ENCODE peak calls at places on chromosomes 6 and 20, in ten cellular contexts. X is GM04503; O is tibial artery; S is hepatocyte; V is GDM1; Q is effector memory CD4-positive, alpha-beta T cell; A is endothelial cell; P is WTC11; Y is D341Med; J is GM18507. T is an unnamed sample.

GRCh38 chr20:16821211-16822089 is 73.3 kb downstream of the OTOR start:
- DNase-seq in X (no peak), O (no peak), S (peak), V (no peak), Q (no peak), A (peak), P (peak), Y (peak), J (no peak), T (peak)

GRCh38 chr6:63731946-63732735 is 96.5 kb downstream of the PHF3 start:
- DNase-seq in X (no peak), O (no peak), S (no peak), V (no peak), Q (no peak), A (no peak), P (no peak), Y (no peak), J (no peak), T (peak)

GRCh38 chr20:58839474-58839874 is 11.2 kb downstream of the GNAS-AS1 start:
- DNase-seq in X (no peak), O (no peak), S (peak), V (peak), Q (peak), A (peak), P (peak), Y (peak), J (no peak), T (no peak)

GRCh38 chr6:18997375-18997826 is 610.3 kb downstream of the RNF144B start:
- DNase-seq in X (no peak), O (no peak), S (peak), V (peak), Q (no peak), A (no peak), P (peak), Y (peak), J (no peak), T (peak)

GRCh38 chr6:72620866-72621242 is 1.0 kb upstream of the KCNQ5 start:
- DNase-seq in X (no peak), O (no peak), S (no peak), V (no peak), Q (no peak), A (no peak), P (peak), Y (peak), J (no peak), T (no peak)

GRCh38 chr20:57953638-57954037 is 243.8 kb upstream of the PMEPA1 start:
- DNase-seq in X (no peak), O (no peak), S (no peak), V (no peak), Q (no peak), A (no peak), P (no peak), Y (no peak), J (no peak), T (peak)

GRCh38 chr20:52033313-52033712 is 158.3 kb downstream of the ZFP64 start:
- DNase-seq in X (no peak), O (no peak), S (peak), V (no peak), Q (no peak), A (no peak), P (no peak), Y (no peak), J (no peak), T (no peak)

GRCh38 chr20:54076259-54076658 is 5.9 kb upstream of the BCAS1 start:
- DNase-seq in X (no peak), O (no peak), S (no peak), V (no peak), Q (no peak), A (no peak), P (no peak), Y (no peak), J (no peak), T (peak)

GRCh38 chr6:118372413-118372812 is 175.7 kb upstream of the PLN start:
- DNase-seq in X (no peak), O (peak), S (no peak), V (no peak), Q (no peak), A (no peak), P (no peak), Y (no peak), J (no peak), T (no peak)

GRCh38 chr6:135269399-135270005 is 88.4 kb downstream of the MYB start:
- DNase-seq in X (no peak), O (no peak), S (no peak), V (no peak), Q (no peak), A (no peak), P (no peak), Y (no peak), J (no peak), T (no peak)

GRCh38 chr20:45934587-45935415 is at the start of gene PCIF1:
- DNase-seq in X (peak), O (peak), S (peak), V (peak), Q (peak), A (peak), P (peak), Y (peak), J (peak), T (peak)

GRCh38 chr20:14700641-14700965 is 363.2 kb upstream of the FLRT3 start:
- DNase-seq in X (no peak), O (no peak), S (peak), V (no peak), Q (no peak), A (no peak), P (no peak), Y (no peak), J (no peak), T (no peak)

GRCh38 chr6:87210979-87211378 is 55.6 kb downstream of the ZNF292 start:
- DNase-seq in X (no peak), O (no peak), S (no peak), V (no peak), Q (no peak), A (no peak), P (no peak), Y (no peak), J (peak), T (no peak)

GRCh38 chr20:64264091-64264490 is 8.5 kb downstream of the PCMTD2 start:
- DNase-seq in X (no peak), O (no peak), S (no peak), V (no peak), Q (no peak), A (no peak), P (no peak), Y (no peak), J (no peak), T (no peak)

GRCh38 chr6:110214338-110214737 is 34.1 kb downstream of the CDC40 start:
- DNase-seq in X (no peak), O (no peak), S (no peak), V (no peak), Q (no peak), A (no peak), P (no peak), Y (no peak), J (no peak), T (no peak)

GRCh38 chr6:32967151-32968091 is 973 bp upstream of the BRD2 start:
- DNase-seq in X (no peak), O (no peak), S (peak), V (peak), Q (no peak), A (peak), P (peak), Y (no peak), J (no peak), T (peak)

GRCh38 chr6:149717588-149718458 is at the start of gene LATS1:
- DNase-seq in X (peak), O (peak), S (peak), V (peak), Q (peak), A (peak), P (peak), Y (peak), J (peak), T (peak)

GRCh38 chr20:50415516-50416268 is 94.5 kb upstream of the PTPN1 start:
- DNase-seq in X (peak), O (peak), S (peak), V (no peak), Q (no peak), A (no peak), P (peak), Y (no peak), J (no peak), T (peak)

GRCh38 chr20:48584391-48585249 is 243.2 kb downstream of the PREX1 start:
- DNase-seq in X (no peak), O (no peak), S (peak), V (no peak), Q (no peak), A (no peak), P (no peak), Y (no peak), J (no peak), T (no peak)

GRCh38 chr20:61525781-61526431 is 273.8 kb downstream of the CDH4 start:
- DNase-seq in X (no peak), O (no peak), S (no peak), V (no peak), Q (no peak), A (peak), P (no peak), Y (no peak), J (no peak), T (no peak)

GRCh38 chr6:97658090-97658489 is 375.1 kb upstream of the MMS22L start:
- DNase-seq in X (no peak), O (no peak), S (no peak), V (no peak), Q (no peak), A (no peak), P (no peak), Y (no peak), J (no peak), T (no peak)

GRCh38 chr20:51446656-51447055 is 95.9 kb downstream of the NFATC2 start:
- DNase-seq in X (no peak), O (peak), S (peak), V (no peak), Q (no peak), A (no peak), P (no peak), Y (no peak), J (no peak), T (peak)

GRCh38 chr6:13135152-13135551 is 193.2 kb downstream of the TBC1D7 start:
- DNase-seq in X (no peak), O (no peak), S (no peak), V (no peak), Q (no peak), A (no peak), P (no peak), Y (no peak), J (no peak), T (no peak)

GRCh38 chr6:64104051-64104450 is 468.4 kb downstream of the PHF3 start:
- DNase-seq in X (no peak), O (no peak), S (no peak), V (no peak), Q (no peak), A (no peak), P (no peak), Y (no peak), J (no peak), T (no peak)

GRCh38 chr6:149414009-149414408 is 13.9 kb downstream of the SUMO4 start:
- DNase-seq in X (no peak), O (no peak), S (no peak), V (no peak), Q (no peak), A (no peak), P (no peak), Y (no peak), J (no peak), T (no peak)

GRCh38 chr6:169370054-169370453 is 116.4 kb upstream of the THBS2 start:
- DNase-seq in X (no peak), O (no peak), S (no peak), V (no peak), Q (no peak), A (no peak), P (no peak), Y (no peak), J (no peak), T (no peak)

GRCh38 chr6:30787954-30788353 is 43.6 kb upstream of the IER3 start:
- DNase-seq in X (peak), O (peak), S (no peak), V (no peak), Q (no peak), A (no peak), P (no peak), Y (no peak), J (no peak), T (no peak)

GRCh38 chr6:34950849-34951248 is 61.8 kb downstream of the ANKS1A start:
- DNase-seq in X (no peak), O (no peak), S (no peak), V (no peak), Q (no peak), A (no peak), P (no peak), Y (no peak), J (no peak), T (no peak)

GRCh38 chr20:10665027-10665561 is 8.7 kb downstream of the JAG1 start:
- DNase-seq in X (no peak), O (no peak), S (no peak), V (no peak), Q (no peak), A (no peak), P (no peak), Y (no peak), J (no peak), T (no peak)

T was measured in PC-9.